ENCODE peak calls at places on chromosomes 1 and 21, in five cellular contexts. H, J, W, L and V are unnamed samples.
A peak's percentile ranks its signal among the peaks of the same experiment; 100 is the strongest.

GRCh38 chr21:41767606-41768370 is 936 bp upstream of the RIPK4 start:
- DNase-seq in H (no peak), J (no peak), W (no peak), L (no peak), V (no peak)

GRCh38 chr1:208166340-208167138 is 77.6 kb downstream of the PLXNA2 start:
- DNase-seq in H (no peak), J (no peak), W (no peak), L (peak; percentile 66), V (no peak)

GRCh38 chr1:227895828-227896685 is 51.7 kb downstream of the WNT9A start:
- DNase-seq in H (no peak), J (peak; percentile 45), W (no peak), L (peak; percentile 91), V (no peak)

GRCh38 chr1:89995595-89996397 is 886 bp downstream of the ZNF326 start:
- DNase-seq in H (no peak), J (no peak), W (no peak), L (no peak), V (no peak)

GRCh38 chr1:53371851-53372250 is 44.0 kb upstream of the LRP8 start:
- DNase-seq in H (no peak), J (no peak), W (no peak), L (no peak), V (no peak)

GRCh38 chr21:44953628-44954021 is 13.8 kb downstream of the SLX9 start:
- DNase-seq in H (no peak), J (no peak), W (no peak), L (no peak), V (no peak)

GRCh38 chr1:206859082-206859491 is 6.3 kb upstream of the IL20 start:
- DNase-seq in H (no peak), J (no peak), W (no peak), L (peak; percentile 13), V (no peak)

GRCh38 chr21:42534901-42535378 is 21.3 kb downstream of the SLC37A1 start:
- DNase-seq in H (peak; percentile 97), J (no peak), W (no peak), L (no peak), V (no peak)

GRCh38 chr1:28313710-28314510 is 14.9 kb upstream of the MED18 start:
- DNase-seq in H (no peak), J (no peak), W (no peak), L (peak; percentile 90), V (peak; percentile 10)

GRCh38 chr1:245686446-245687030 is 531.8 kb downstream of the KIF26B start:
- DNase-seq in H (no peak), J (no peak), W (no peak), L (no peak), V (no peak)

GRCh38 chr1:22239378-22239777 is 96.5 kb upstream of the WNT4 start:
- DNase-seq in H (no peak), J (no peak), W (no peak), L (peak; percentile 29), V (no peak)

GRCh38 chr21:44431300-44431699 is 24.0 kb upstream of the LRRC3 start:
- DNase-seq in H (no peak), J (no peak), W (no peak), L (no peak), V (no peak)

GRCh38 chr21:38327984-38328383 is 71.2 kb downstream of the KCNJ15 start:
- DNase-seq in H (no peak), J (no peak), W (no peak), L (no peak), V (no peak)

GRCh38 chr1:160813215-160813614 is 17.2 kb downstream of the LY9 start:
- DNase-seq in H (no peak), J (no peak), W (no peak), L (peak; percentile 50), V (no peak)

GRCh38 chr1:38027201-38028104 is 14.9 kb downstream of the UTP11 start:
- DNase-seq in H (no peak), J (no peak), W (no peak), L (no peak), V (no peak)

GRCh38 chr1:177209357-177209756 is 38.6 kb downstream of the BRINP2 start:
- DNase-seq in H (no peak), J (no peak), W (no peak), L (peak; percentile 10), V (peak; percentile 74)

GRCh38 chr1:14698206-14698605 is 99.7 kb downstream of the KAZN start:
- DNase-seq in H (no peak), J (no peak), W (no peak), L (no peak), V (no peak)

GRCh38 chr1:43683560-43683959 is 23.8 kb upstream of the ST3GAL3 start:
- DNase-seq in H (no peak), J (no peak), W (no peak), L (no peak), V (no peak)

GRCh38 chr21:44726803-44727202 is 15.4 kb upstream of the TSPEAR start:
- DNase-seq in H (no peak), J (no peak), W (no peak), L (no peak), V (no peak)

GRCh38 chr1:58441699-58442098 is 104.8 kb downstream of the OMA1 start:
- DNase-seq in H (no peak), J (no peak), W (no peak), L (no peak), V (no peak)

GRCh38 chr1:5370321-5370720 is 621.9 kb downstream of the NPHP4 start:
- DNase-seq in H (no peak), J (no peak), W (no peak), L (no peak), V (no peak)

GRCh38 chr1:196063307-196063706 is 544.9 kb downstream of the KCNT2 start:
- DNase-seq in H (no peak), J (no peak), W (no peak), L (no peak), V (no peak)

GRCh38 chr1:27935721-27936120 is 921 bp downstream of the SMPDL3B start:
- DNase-seq in H (no peak), J (no peak), W (no peak), L (no peak), V (no peak)

GRCh38 chr1:23475641-23476040 is 8.3 kb downstream of the ASAP3 start:
- DNase-seq in H (no peak), J (no peak), W (no peak), L (no peak), V (no peak)

GRCh38 chr1:72412286-72412685 is 129.9 kb upstream of the NEGR1 start:
- DNase-seq in H (no peak), J (no peak), W (no peak), L (no peak), V (no peak)

GRCh38 chr1:54227091-54227602 is 27.2 kb downstream of the MRPL37 start:
- DNase-seq in H (no peak), J (no peak), W (no peak), L (peak; percentile 84), V (peak; percentile 67)

GRCh38 chr1:59880735-59881134 is 45.8 kb downstream of the CYP2J2 start:
- DNase-seq in H (no peak), J (no peak), W (no peak), L (no peak), V (no peak)

GRCh38 chr1:168811213-168811612 is 82.2 kb upstream of the DPT start:
- DNase-seq in H (no peak), J (no peak), W (no peak), L (no peak), V (no peak)

GRCh38 chr1:118821801-118822200 is 166.3 kb downstream of the TBX15 start:
- DNase-seq in H (no peak), J (no peak), W (no peak), L (no peak), V (no peak)

GRCh38 chr1:201468844-201469644 is at the start of gene PHLDA3:
- DNase-seq in H (no peak), J (peak; percentile 66), W (peak; percentile 33), L (peak; percentile 85), V (peak; percentile 88)